ENCODE peak calls at places on chromosomes 11 and 22, in seven cellular contexts. L, Y, F, Z, Q, E and H are unnamed samples.
A peak's percentile ranks its signal among the peaks of the same experiment; 100 is the strongest.

GRCh38 chr11:76789443-76789719 is 6.2 kb downstream of the TSKU start:
- DNase-seq in E (no peak), Y (no peak), Q (no peak), L (no peak), F (no peak), Z (no peak), H (no peak)

GRCh38 chr11:80637011-80637410 is 1196.2 kb upstream of the TENM4 start:
- DNase-seq in E (no peak), Z (no peak), Y (no peak), L (no peak), F (no peak), Q (no peak), H (no peak)

GRCh38 chr22:33520904-33521780 is 399.1 kb downstream of the LARGE1 start:
- DNase-seq in Y (no peak), L (peak; percentile 39), Q (no peak), E (no peak), F (no peak), Z (no peak), H (no peak)

GRCh38 chr11:4645974-4646373 is 2.2 kb downstream of the OR51E1 start:
- DNase-seq in Y (no peak), Z (no peak), E (no peak), F (no peak), L (no peak), Q (no peak), H (no peak)

GRCh38 chr11:5204787-5205186 is 4.3 kb upstream of the OR51V1 start:
- DNase-seq in L (peak; percentile 48), Y (peak; percentile 88), Q (no peak), Z (peak; percentile 90), F (no peak), E (peak; percentile 45), H (peak; percentile 75)

GRCh38 chr11:123301696-123302400 is 106.8 kb upstream of the CLMP start:
- DNase-seq in Q (peak; percentile 88), Y (peak; percentile 25), E (no peak), Z (peak; percentile 11), L (peak; percentile 80), F (no peak), H (peak; percentile 12)

GRCh38 chr22:33271390-33272161 is 213.4 kb upstream of the SYN3 start:
- DNase-seq in E (peak; percentile 32), F (no peak), Z (peak; percentile 13), Q (no peak), Y (peak; percentile 78), L (peak; percentile 87), H (no peak)

GRCh38 chr22:37454857-37455686 is 27.8 kb upstream of the ELFN2 start:
- DNase-seq in Z (peak; percentile 89), F (peak; percentile 99), L (no peak), Q (peak; percentile 33), E (peak; percentile 94), Y (peak; percentile 89), H (peak; percentile 80)

GRCh38 chr22:36435516-36436415 is 45.7 kb downstream of the TXN2 start:
- DNase-seq in Q (no peak), F (peak; percentile 56), E (no peak), L (peak; percentile 71), Z (no peak), Y (no peak), H (no peak)

GRCh38 chr11:125944350-125945010 is 1.4 kb upstream of the VSIG10L2 start:
- DNase-seq in Y (no peak), Z (no peak), F (no peak), E (no peak), Q (no peak), L (no peak), H (no peak)

GRCh38 chr22:33438273-33438672 is 380.1 kb upstream of the SYN3 start:
- DNase-seq in F (peak; percentile 86), L (peak; percentile 27), E (peak; percentile 95), Q (no peak), Z (peak; percentile 89), Y (peak; percentile 89), H (peak; percentile 73)

GRCh38 chr11:128026596-128026995 is 560.8 kb downstream of the ETS1 start:
- DNase-seq in L (no peak), E (peak; percentile 96), F (peak; percentile 83), Y (peak; percentile 96), Q (no peak), Z (peak; percentile 98), H (peak; percentile 99)

GRCh38 chr11:19976281-19976941 is 183.9 kb downstream of the DBX1 start:
- DNase-seq in F (no peak), Q (no peak), Z (no peak), Y (no peak), E (no peak), L (no peak), H (no peak)

GRCh38 chr11:64743591-64744543 is at the start of gene RASGRP2:
- DNase-seq in F (no peak), Z (no peak), Y (no peak), L (peak; percentile 67), Q (peak; percentile 67), E (no peak), H (no peak)

GRCh38 chr22:22916215-22916951 is 28.8 kb downstream of the IGLL5 start:
- DNase-seq in Y (no peak), Q (no peak), Z (no peak), F (no peak), E (no peak), L (no peak), H (no peak)

GRCh38 chr11:102457865-102458264 is 5.3 kb upstream of the TMEM123 start:
- DNase-seq in Z (no peak), Y (no peak), L (no peak), F (no peak), E (no peak), Q (no peak), H (no peak)

GRCh38 chr11:108535384-108535955 is 37.3 kb upstream of the POGLUT3 start:
- DNase-seq in Z (no peak), L (no peak), Q (no peak), E (no peak), F (no peak), Y (no peak), H (no peak)

GRCh38 chr11:75413864-75414263 is 14.5 kb downstream of the RPS3 start:
- DNase-seq in E (no peak), Y (no peak), Z (no peak), F (no peak), L (no peak), Q (no peak), H (no peak)

GRCh38 chr11:130598433-130598832 is 150.0 kb downstream of the ADAMTS15 start:
- DNase-seq in Z (no peak), Y (no peak), L (no peak), Q (no peak), E (no peak), F (no peak), H (no peak)

GRCh38 chr11:16347928-16348685 is 8.2 kb downstream of the SOX6 start:
- DNase-seq in Y (no peak), F (no peak), L (no peak), Z (peak; percentile 42), Q (no peak), E (no peak), H (peak; percentile 14)

GRCh38 chr22:50144005-50144614 is 26.4 kb upstream of the PANX2 start:
- DNase-seq in Y (no peak), Q (no peak), F (no peak), Z (no peak), L (no peak), E (no peak), H (no peak)

GRCh38 chr11:64146036-64146943 is 19.6 kb downstream of the MACROD1 start:
- DNase-seq in Z (peak; percentile 37), E (no peak), F (no peak), L (peak; percentile 69), Y (peak; percentile 24), Q (peak; percentile 52), H (peak; percentile 23)

GRCh38 chr22:24284747-24285203 is 14.1 kb downstream of the SPECC1L start:
- DNase-seq in Q (no peak), Z (peak; percentile 53), Y (peak; percentile 25), L (no peak), E (peak; percentile 24), F (peak; percentile 45), H (peak; percentile 45)

GRCh38 chr11:96237759-96238158 is 105.2 kb downstream of the MAML2 start:
- DNase-seq in L (no peak), Y (no peak), Z (no peak), F (peak; percentile 76), Q (no peak), E (no peak), H (no peak)

GRCh38 chr11:133921513-133921912 is 35.3 kb downstream of the IGSF9B start:
- DNase-seq in Z (no peak), Q (no peak), E (no peak), Y (no peak), L (no peak), F (no peak), H (no peak)

DNA sequence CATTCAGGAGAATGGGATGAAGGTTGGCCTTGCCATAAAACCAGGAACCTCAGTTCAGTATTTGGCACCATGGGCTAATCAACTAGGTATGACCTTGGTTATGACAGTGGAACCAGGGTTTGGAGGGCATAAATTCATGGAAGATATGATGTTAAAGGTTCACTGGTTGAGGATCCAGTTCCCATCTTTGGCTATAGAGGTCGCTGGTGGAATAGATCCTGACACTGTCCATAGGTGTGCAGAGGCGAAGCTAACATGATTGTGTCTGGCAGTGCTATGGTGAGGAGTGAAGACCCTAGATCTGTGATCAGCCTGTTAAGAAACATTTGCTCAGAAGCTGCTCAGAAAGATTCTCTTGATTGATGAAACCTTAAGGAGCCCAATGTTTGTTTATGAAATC is 5.7 kb downstream of the NF2 start:
- DNase-seq in Q (no peak), Y (no peak), L (no peak), Z (no peak), E (no peak), F (no peak), H (no peak)
- TF ChIP-seq CTCF in Q (peak; percentile 15), Y (no peak), L (no peak), Z (peak; percentile 30), E (peak; percentile 30), F (peak; percentile 57), H (peak; percentile 57)

GRCh38 chr11:10581481-10582019 is 13.1 kb upstream of the LYVE1 start:
- DNase-seq in F (peak; percentile 85), Y (peak; percentile 41), L (no peak), Z (peak; percentile 63), Q (no peak), E (no peak), H (peak; percentile 15)
- TF ChIP-seq CTCF in F (no peak), Y (no peak), L (no peak), Z (no peak), Q (no peak), E (no peak), H (no peak)

DNA sequence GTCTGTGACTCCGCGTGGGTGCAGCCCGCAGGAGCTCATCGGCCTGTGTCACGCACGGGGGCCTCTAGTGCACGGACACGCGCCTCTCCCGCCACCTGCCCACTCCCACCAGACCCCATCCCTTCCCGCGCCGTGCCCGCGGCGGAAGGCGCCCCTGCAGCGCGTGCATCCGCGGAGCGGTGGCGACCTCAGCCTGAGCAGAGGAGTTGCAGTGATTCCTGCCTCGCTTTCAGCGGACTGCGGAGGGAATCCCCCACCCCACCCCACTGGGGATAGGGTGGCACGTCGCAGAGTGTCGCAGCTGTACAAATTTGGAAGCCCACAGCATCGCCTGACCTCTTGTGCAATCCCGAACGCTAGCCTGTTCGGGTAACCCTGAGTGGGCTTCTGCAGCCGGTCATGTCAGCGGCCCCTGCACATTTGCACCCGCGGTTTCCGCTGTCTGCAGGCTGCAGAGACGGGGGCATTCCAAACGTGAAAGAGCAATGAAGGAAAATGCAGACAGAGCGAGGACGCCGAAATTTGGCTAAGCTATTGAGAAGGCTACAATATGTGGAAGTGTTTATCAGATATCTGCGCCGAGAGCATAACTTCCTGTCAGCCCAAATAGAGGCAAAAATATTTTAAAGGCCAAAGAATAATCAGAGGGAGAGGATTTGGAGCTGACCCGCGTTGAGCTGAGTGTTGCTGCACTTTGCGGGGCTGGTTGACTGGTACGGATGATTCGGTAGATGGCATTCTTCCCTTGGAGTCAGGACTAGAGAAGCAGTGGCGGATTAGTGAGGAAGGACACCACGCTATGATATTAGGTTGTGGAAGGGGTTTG is 619 bp upstream of the ARHGAP20 start:
- DNase-seq in Y (peak; percentile 77), L (no peak), E (peak; percentile 47), F (no peak), Z (peak; percentile 52), Q (peak; percentile 7), H (no peak)
- TF ChIP-seq CTCF in Y (no peak), L (no peak), E (no peak), F (no peak), Z (peak; percentile 32), Q (no peak), H (no peak)

GRCh38 chr22:43446037-43446803 is 34.4 kb downstream of the MPPED1 start:
- DNase-seq in L (no peak), Q (no peak), F (no peak), Y (no peak), E (no peak), Z (peak; percentile 4), H (no peak)
- TF ChIP-seq CTCF in L (no peak), Q (no peak), F (no peak), Y (no peak), E (no peak), Z (no peak), H (no peak)